ENCODE peak calls at places on chromosome 13, in nine cellular contexts. O is stimulated activated naive CD8-positive, alpha-beta T cell treated with anti-CD3 and anti-CD28 coated beads, Interleukin-15, amount 100 ng/mL, for 72 hours; F is activated naive CD4-positive, alpha-beta T cell; J is fibroblast of the aortic adventitia; C is neural crest cell; V is iris pigment epithelial cell; Q is SJCRH30; M is T-helper 17 cell; L is stimulated activated CD8-positive, alpha-beta memory T cell treated with anti-CD3 and anti-CD28 coated beads, Interleukin-2, amount 100 ng/mL, for 48 hours. G is an unnamed sample.

GRCh38 chr13:27921421-27921960 is 1.7 kb downstream of the PDX1 start:
- DNase-seq in O (no peak), F (no peak), J (no peak), C (no peak), V (no peak), Q (no peak), M (no peak), L (no peak), G (no peak)

GRCh38 chr13:80742027-80742426 is 401.1 kb upstream of the SPRY2 start:
- DNase-seq in O (no peak), F (no peak), J (no peak), C (no peak), V (peak), Q (peak), M (no peak), L (no peak), G (no peak)

GRCh38 chr13:21316376-21316775 is 139.9 kb downstream of the MRPL57 start:
- DNase-seq in O (no peak), F (no peak), J (no peak), C (no peak), V (no peak), Q (no peak), M (no peak), L (no peak), G (no peak)

GRCh38 chr13:54415753-54416366 is 1387.2 kb downstream of the OLFM4 start:
- DNase-seq in O (no peak), F (no peak), J (no peak), C (no peak), V (no peak), Q (no peak), M (no peak), L (no peak), G (no peak)

GRCh38 chr13:111202745-111203144 is 87.6 kb downstream of the ARHGEF7 start:
- DNase-seq in O (no peak), F (no peak), J (peak), C (no peak), V (peak), Q (peak), M (no peak), L (no peak), G (no peak)

GRCh38 chr13:66329988-66330429 is 900.1 kb downstream of the PCDH9 start:
- DNase-seq in O (no peak), F (no peak), J (no peak), C (no peak), V (peak), Q (no peak), M (no peak), L (no peak), G (no peak)

GRCh38 chr13:30576528-30576927 is 41.2 kb upstream of the USPL1 start:
- DNase-seq in O (no peak), F (no peak), J (peak), C (no peak), V (peak), Q (peak), M (peak), L (no peak), G (no peak)

GRCh38 chr13:60990032-60990733 is 425.5 kb downstream of the PCDH20 start:
- DNase-seq in O (no peak), F (no peak), J (no peak), C (no peak), V (no peak), Q (peak), M (no peak), L (no peak), G (no peak)

GRCh38 chr13:81017525-81018152 is 676.7 kb upstream of the SPRY2 start:
- DNase-seq in O (no peak), F (no peak), J (peak), C (no peak), V (peak), Q (peak), M (no peak), L (no peak), G (no peak)

GRCh38 chr13:44273991-44274810 is 99.4 kb upstream of the SERP2 start:
- DNase-seq in O (peak), F (no peak), J (peak), C (no peak), V (peak), Q (no peak), M (no peak), L (no peak), G (no peak)

GRCh38 chr13:24693862-24694471 is 13.8 kb downstream of the ATP12A start:
- DNase-seq in O (peak), F (no peak), J (peak), C (peak), V (peak), Q (peak), M (no peak), L (no peak), G (no peak)

GRCh38 chr13:73136776-73137175 is 78.0 kb downstream of the KLF5 start:
- DNase-seq in O (no peak), F (no peak), J (no peak), C (no peak), V (peak), Q (no peak), M (no peak), L (no peak), G (no peak)

GRCh38 chr13:95714142-95714832 is 37.3 kb downstream of the DNAJC3 start:
- DNase-seq in O (no peak), F (no peak), J (peak), C (no peak), V (peak), Q (no peak), M (no peak), L (no peak), G (no peak)

GRCh38 chr13:76440568-76440967 is 445.6 kb downstream of the KCTD12 start:
- DNase-seq in O (no peak), F (no peak), J (no peak), C (no peak), V (no peak), Q (no peak), M (no peak), L (no peak), G (no peak)

GRCh38 chr13:21817878-21818277 is 147.0 kb downstream of the FGF9 start:
- DNase-seq in O (no peak), F (no peak), J (no peak), C (no peak), V (no peak), Q (no peak), M (no peak), L (no peak), G (no peak)

GRCh38 chr13:105804561-105805190 is 730.8 kb downstream of the EFNB2 start:
- DNase-seq in O (no peak), F (no peak), J (peak), C (no peak), V (peak), Q (no peak), M (no peak), L (no peak), G (no peak)

GRCh38 chr13:45828253-45828968 is 23.1 kb downstream of the SIAH3 start:
- DNase-seq in O (no peak), F (no peak), J (no peak), C (no peak), V (no peak), Q (no peak), M (no peak), L (no peak), G (no peak)

GRCh38 chr13:50226515-50227147 is 211.4 kb downstream of the KCNRG start:
- DNase-seq in O (peak), F (no peak), J (no peak), C (no peak), V (no peak), Q (no peak), M (no peak), L (no peak), G (no peak)

GRCh38 chr13:89568746-89569145 is 1778.7 kb upstream of the MIR17HG start:
- DNase-seq in O (no peak), F (no peak), J (no peak), C (no peak), V (no peak), Q (no peak), M (no peak), L (no peak), G (no peak)

GRCh38 chr13:23579886-23580706 is 9.9 kb downstream of the TNFRSF19 start:
- DNase-seq in O (no peak), F (no peak), J (no peak), C (no peak), V (peak), Q (no peak), M (no peak), L (no peak), G (no peak)

GRCh38 chr13:50572129-50572528 is 271.4 kb downstream of the DLEU7 start:
- DNase-seq in O (no peak), F (no peak), J (no peak), C (no peak), V (no peak), Q (no peak), M (no peak), L (no peak), G (no peak)

GRCh38 chr13:101258071-101258470 is 158.2 kb downstream of the NALCN start:
- DNase-seq in O (peak), F (no peak), J (peak), C (no peak), V (peak), Q (peak), M (no peak), L (peak), G (no peak)

GRCh38 chr13:110301606-110302131 is 5.3 kb downstream of the COL4A1 start:
- DNase-seq in O (no peak), F (no peak), J (no peak), C (no peak), V (peak), Q (no peak), M (no peak), L (no peak), G (no peak)

GRCh38 chr13:22648325-22648758 is 532.4 kb upstream of the SGCG start:
- DNase-seq in O (no peak), F (no peak), J (no peak), C (no peak), V (no peak), Q (peak), M (no peak), L (no peak), G (no peak)

GRCh38 chr13:49540552-49540951 is 44.8 kb downstream of the PHF11 start:
- DNase-seq in O (peak), F (no peak), J (peak), C (no peak), V (peak), Q (no peak), M (no peak), L (no peak), G (no peak)

GRCh38 chr13:79231887-79232286 is 174.2 kb downstream of the RBM26 start:
- DNase-seq in O (no peak), F (no peak), J (no peak), C (no peak), V (no peak), Q (no peak), M (no peak), L (no peak), G (no peak)

GRCh38 chr13:95553271-95553588 is 710 bp downstream of the CLDN10 start:
- DNase-seq in O (no peak), F (no peak), J (no peak), C (no peak), V (no peak), Q (no peak), M (no peak), L (no peak), G (no peak)

GRCh38 chr13:112893570-112894422 is 75.2 kb upstream of the MCF2L start:
- DNase-seq in O (no peak), F (no peak), J (peak), C (peak), V (peak), Q (peak), M (no peak), L (no peak), G (no peak)

GRCh38 chr13:26585136-26585535 is 27.7 kb downstream of the WASF3 start:
- DNase-seq in O (no peak), F (no peak), J (peak), C (no peak), V (peak), Q (no peak), M (no peak), L (no peak), G (no peak)

GRCh38 chr13:112325142-112325808 is 50.9 kb upstream of the SPACA7 start:
- DNase-seq in O (no peak), F (no peak), J (no peak), C (no peak), V (no peak), Q (no peak), M (no peak), L (no peak), G (no peak)

GRCh38 chr13:29702912-29703351 is 107.4 kb upstream of the SLC7A1 start:
- DNase-seq in O (no peak), F (no peak), J (peak), C (peak), V (peak), Q (peak), M (no peak), L (no peak), G (no peak)

G was measured in CD14-positive monocyte.